ENCODE peak calls at places on chromosome 20, in ten cellular contexts. One of them, this sample, is unnamed.

GRCh38 chr20:55774628-55775027 is 230.7 kb downstream of the CBLN4 start:
- DNase-seq in activated CD8-positive, alpha-beta memory T cell treated with anti-CD3 and anti-CD28 coated beads for 4 hours: no peak
- DNase-seq in fibroblast of pulmonary artery: no peak
- DNase-seq in ACHN: no peak
- DNase-seq in nephron progenitor cell: no peak
- DNase-seq in GM12865: no peak
- DNase-seq in NCI-H345: no peak
- DNase-seq in progenitor cell of endocrine pancreas: no peak
- DNase-seq in iris pigment epithelial cell: no peak
- DNase-seq in GM23248: no peak
- DNase-seq in this sample: no peak

GRCh38 chr20:44911264-44911921 is 1.5 kb downstream of the PABPC1L start:
- DNase-seq in activated CD8-positive, alpha-beta memory T cell treated with anti-CD3 and anti-CD28 coated beads for 4 hours: no peak
- DNase-seq in fibroblast of pulmonary artery: peak; percentile 62
- DNase-seq in ACHN: peak; percentile 75
- DNase-seq in nephron progenitor cell: peak; percentile 81
- DNase-seq in GM12865: peak; percentile 72
- DNase-seq in NCI-H345: no peak
- DNase-seq in progenitor cell of endocrine pancreas: peak; percentile 67
- DNase-seq in iris pigment epithelial cell: peak; percentile 58
- DNase-seq in GM23248: peak; percentile 31
- DNase-seq in this sample: peak; percentile 88

GRCh38 chr20:25195962-25196700 is 619 bp downstream of the ENTPD6 start:
- DNase-seq in activated CD8-positive, alpha-beta memory T cell treated with anti-CD3 and anti-CD28 coated beads for 4 hours: no peak
- DNase-seq in fibroblast of pulmonary artery: no peak
- DNase-seq in ACHN: peak; percentile 29
- DNase-seq in nephron progenitor cell: peak; percentile 56
- DNase-seq in GM12865: peak; percentile 18
- DNase-seq in NCI-H345: peak; percentile 72
- DNase-seq in progenitor cell of endocrine pancreas: peak; percentile 34
- DNase-seq in iris pigment epithelial cell: no peak
- DNase-seq in GM23248: no peak
- DNase-seq in this sample: peak; percentile 67

GRCh38 chr20:17628101-17628841 is 53.8 kb downstream of the RRBP1 start:
- DNase-seq in activated CD8-positive, alpha-beta memory T cell treated with anti-CD3 and anti-CD28 coated beads for 4 hours: no peak
- DNase-seq in fibroblast of pulmonary artery: no peak
- DNase-seq in ACHN: no peak
- DNase-seq in nephron progenitor cell: no peak
- DNase-seq in GM12865: no peak
- DNase-seq in NCI-H345: no peak
- DNase-seq in progenitor cell of endocrine pancreas: no peak
- DNase-seq in iris pigment epithelial cell: no peak
- DNase-seq in GM23248: no peak
- DNase-seq in this sample: no peak

GRCh38 chr20:22578221-22579118 is 5.9 kb downstream of the FOXA2 start:
- DNase-seq in activated CD8-positive, alpha-beta memory T cell treated with anti-CD3 and anti-CD28 coated beads for 4 hours: no peak
- DNase-seq in fibroblast of pulmonary artery: no peak
- DNase-seq in ACHN: no peak
- DNase-seq in nephron progenitor cell: peak; percentile 49
- DNase-seq in GM12865: no peak
- DNase-seq in NCI-H345: no peak
- DNase-seq in progenitor cell of endocrine pancreas: peak; percentile 62
- DNase-seq in iris pigment epithelial cell: no peak
- DNase-seq in GM23248: no peak
- DNase-seq in this sample: no peak

GRCh38 chr20:24957326-24957996 is 8.4 kb downstream of the CST7 start:
- DNase-seq in activated CD8-positive, alpha-beta memory T cell treated with anti-CD3 and anti-CD28 coated beads for 4 hours: no peak
- DNase-seq in fibroblast of pulmonary artery: no peak
- DNase-seq in ACHN: no peak
- DNase-seq in nephron progenitor cell: no peak
- DNase-seq in GM12865: no peak
- DNase-seq in NCI-H345: no peak
- DNase-seq in progenitor cell of endocrine pancreas: no peak
- DNase-seq in iris pigment epithelial cell: no peak
- DNase-seq in GM23248: no peak
- DNase-seq in this sample: peak; percentile 23

GRCh38 chr20:59988141-59988540 is 29.9 kb downstream of the CDH26 start:
- DNase-seq in activated CD8-positive, alpha-beta memory T cell treated with anti-CD3 and anti-CD28 coated beads for 4 hours: no peak
- DNase-seq in fibroblast of pulmonary artery: no peak
- DNase-seq in ACHN: peak; percentile 62
- DNase-seq in nephron progenitor cell: no peak
- DNase-seq in GM12865: no peak
- DNase-seq in NCI-H345: no peak
- DNase-seq in progenitor cell of endocrine pancreas: no peak
- DNase-seq in iris pigment epithelial cell: no peak
- DNase-seq in GM23248: peak; percentile 36
- DNase-seq in this sample: no peak

GRCh38 chr20:44594730-44595129 is 12.4 kb downstream of the PKIG start:
- DNase-seq in activated CD8-positive, alpha-beta memory T cell treated with anti-CD3 and anti-CD28 coated beads for 4 hours: no peak
- DNase-seq in fibroblast of pulmonary artery: peak; percentile 77
- DNase-seq in ACHN: peak; percentile 4
- DNase-seq in nephron progenitor cell: no peak
- DNase-seq in GM12865: peak; percentile 71
- DNase-seq in NCI-H345: no peak
- DNase-seq in progenitor cell of endocrine pancreas: no peak
- DNase-seq in iris pigment epithelial cell: peak; percentile 76
- DNase-seq in GM23248: peak; percentile 74
- DNase-seq in this sample: no peak

GRCh38 chr20:53331151-53331973 is 262.3 kb downstream of the ZNF217 start:
- DNase-seq in activated CD8-positive, alpha-beta memory T cell treated with anti-CD3 and anti-CD28 coated beads for 4 hours: no peak
- DNase-seq in fibroblast of pulmonary artery: peak; percentile 13
- DNase-seq in ACHN: peak; percentile 16
- DNase-seq in nephron progenitor cell: no peak
- DNase-seq in GM12865: no peak
- DNase-seq in NCI-H345: no peak
- DNase-seq in progenitor cell of endocrine pancreas: no peak
- DNase-seq in iris pigment epithelial cell: peak; percentile 15
- DNase-seq in GM23248: peak; percentile 88
- DNase-seq in this sample: no peak

GRCh38 chr20:44069203-44069931 is 117.6 kb downstream of the JPH2 start:
- DNase-seq in activated CD8-positive, alpha-beta memory T cell treated with anti-CD3 and anti-CD28 coated beads for 4 hours: no peak
- DNase-seq in fibroblast of pulmonary artery: no peak
- DNase-seq in ACHN: no peak
- DNase-seq in nephron progenitor cell: no peak
- DNase-seq in GM12865: peak; percentile 82
- DNase-seq in NCI-H345: no peak
- DNase-seq in progenitor cell of endocrine pancreas: no peak
- DNase-seq in iris pigment epithelial cell: no peak
- DNase-seq in GM23248: no peak
- DNase-seq in this sample: no peak

GRCh38 chr20:25741088-25741487 is 44.4 kb upstream of the ZNF337 start:
- DNase-seq in activated CD8-positive, alpha-beta memory T cell treated with anti-CD3 and anti-CD28 coated beads for 4 hours: no peak
- DNase-seq in fibroblast of pulmonary artery: no peak
- DNase-seq in ACHN: no peak
- DNase-seq in nephron progenitor cell: no peak
- DNase-seq in GM12865: no peak
- DNase-seq in NCI-H345: no peak
- DNase-seq in progenitor cell of endocrine pancreas: no peak
- DNase-seq in iris pigment epithelial cell: no peak
- DNase-seq in GM23248: no peak
- DNase-seq in this sample: no peak

GRCh38 chr20:4893709-4894108 is 107.6 kb downstream of the SLC23A2 start:
- DNase-seq in activated CD8-positive, alpha-beta memory T cell treated with anti-CD3 and anti-CD28 coated beads for 4 hours: no peak
- DNase-seq in fibroblast of pulmonary artery: no peak
- DNase-seq in ACHN: no peak
- DNase-seq in nephron progenitor cell: no peak
- DNase-seq in GM12865: no peak
- DNase-seq in NCI-H345: no peak
- DNase-seq in progenitor cell of endocrine pancreas: no peak
- DNase-seq in iris pigment epithelial cell: no peak
- DNase-seq in GM23248: no peak
- DNase-seq in this sample: no peak

GRCh38 chr20:14963262-14963663 is 625.9 kb upstream of the FLRT3 start:
- DNase-seq in activated CD8-positive, alpha-beta memory T cell treated with anti-CD3 and anti-CD28 coated beads for 4 hours: no peak
- DNase-seq in fibroblast of pulmonary artery: peak; percentile 56
- DNase-seq in ACHN: peak; percentile 5
- DNase-seq in nephron progenitor cell: no peak
- DNase-seq in GM12865: no peak
- DNase-seq in NCI-H345: no peak
- DNase-seq in progenitor cell of endocrine pancreas: no peak
- DNase-seq in iris pigment epithelial cell: no peak
- DNase-seq in GM23248: peak; percentile 87
- DNase-seq in this sample: no peak

GRCh38 chr20:2838170-2838797 is 2.2 kb downstream of the PCED1A start:
- DNase-seq in activated CD8-positive, alpha-beta memory T cell treated with anti-CD3 and anti-CD28 coated beads for 4 hours: no peak
- DNase-seq in fibroblast of pulmonary artery: no peak
- DNase-seq in ACHN: no peak
- DNase-seq in nephron progenitor cell: no peak
- DNase-seq in GM12865: peak; percentile 82
- DNase-seq in NCI-H345: no peak
- DNase-seq in progenitor cell of endocrine pancreas: no peak
- DNase-seq in iris pigment epithelial cell: no peak
- DNase-seq in GM23248: no peak
- DNase-seq in this sample: no peak

GRCh38 chr20:25327521-25328235 is 63.0 kb downstream of the ABHD12 start:
- DNase-seq in activated CD8-positive, alpha-beta memory T cell treated with anti-CD3 and anti-CD28 coated beads for 4 hours: no peak
- DNase-seq in fibroblast of pulmonary artery: no peak
- DNase-seq in ACHN: no peak
- DNase-seq in nephron progenitor cell: no peak
- DNase-seq in GM12865: no peak
- DNase-seq in NCI-H345: no peak
- DNase-seq in progenitor cell of endocrine pancreas: no peak
- DNase-seq in iris pigment epithelial cell: no peak
- DNase-seq in GM23248: peak; percentile 55
- DNase-seq in this sample: no peak

GRCh38 chr20:47318596-47319516 is 37.6 kb downstream of the ZMYND8 start:
- DNase-seq in activated CD8-positive, alpha-beta memory T cell treated with anti-CD3 and anti-CD28 coated beads for 4 hours: no peak
- DNase-seq in fibroblast of pulmonary artery: peak; percentile 82
- DNase-seq in ACHN: peak; percentile 57
- DNase-seq in nephron progenitor cell: peak; percentile 68
- DNase-seq in GM12865: no peak
- DNase-seq in NCI-H345: peak; percentile 60
- DNase-seq in progenitor cell of endocrine pancreas: no peak
- DNase-seq in iris pigment epithelial cell: peak; percentile 65
- DNase-seq in GM23248: peak; percentile 87
- DNase-seq in this sample: peak; percentile 75

GRCh38 chr20:444117-444516 is 18.2 kb downstream of the TBC1D20 start:
- DNase-seq in activated CD8-positive, alpha-beta memory T cell treated with anti-CD3 and anti-CD28 coated beads for 4 hours: no peak
- DNase-seq in fibroblast of pulmonary artery: no peak
- DNase-seq in ACHN: no peak
- DNase-seq in nephron progenitor cell: no peak
- DNase-seq in GM12865: no peak
- DNase-seq in NCI-H345: no peak
- DNase-seq in progenitor cell of endocrine pancreas: no peak
- DNase-seq in iris pigment epithelial cell: no peak
- DNase-seq in GM23248: peak; percentile 47
- DNase-seq in this sample: no peak

GRCh38 chr20:39877792-39878191 is 811.2 kb downstream of the MAFB start:
- DNase-seq in activated CD8-positive, alpha-beta memory T cell treated with anti-CD3 and anti-CD28 coated beads for 4 hours: no peak
- DNase-seq in fibroblast of pulmonary artery: no peak
- DNase-seq in ACHN: no peak
- DNase-seq in nephron progenitor cell: peak; percentile 61
- DNase-seq in GM12865: no peak
- DNase-seq in NCI-H345: peak; percentile 30
- DNase-seq in progenitor cell of endocrine pancreas: no peak
- DNase-seq in iris pigment epithelial cell: no peak
- DNase-seq in GM23248: no peak
- DNase-seq in this sample: peak; percentile 48

GRCh38 chr20:6698056-6698455 is 69.4 kb upstream of the BMP2 start:
- DNase-seq in activated CD8-positive, alpha-beta memory T cell treated with anti-CD3 and anti-CD28 coated beads for 4 hours: no peak
- DNase-seq in fibroblast of pulmonary artery: no peak
- DNase-seq in ACHN: no peak
- DNase-seq in nephron progenitor cell: no peak
- DNase-seq in GM12865: no peak
- DNase-seq in NCI-H345: no peak
- DNase-seq in progenitor cell of endocrine pancreas: no peak
- DNase-seq in iris pigment epithelial cell: peak; percentile 19
- DNase-seq in GM23248: no peak
- DNase-seq in this sample: no peak

GRCh38 chr20:37363221-37364012 is 17.5 kb downstream of the SRC start:
- DNase-seq in activated CD8-positive, alpha-beta memory T cell treated with anti-CD3 and anti-CD28 coated beads for 4 hours: no peak
- DNase-seq in fibroblast of pulmonary artery: no peak
- DNase-seq in ACHN: no peak
- DNase-seq in nephron progenitor cell: no peak
- DNase-seq in GM12865: no peak
- DNase-seq in NCI-H345: no peak
- DNase-seq in progenitor cell of endocrine pancreas: no peak
- DNase-seq in iris pigment epithelial cell: no peak
- DNase-seq in GM23248: no peak
- DNase-seq in this sample: no peak

GRCh38 chr20:58877374-58878360 is 25.2 kb downstream of the GNAS start:
- DNase-seq in activated CD8-positive, alpha-beta memory T cell treated with anti-CD3 and anti-CD28 coated beads for 4 hours: no peak
- DNase-seq in fibroblast of pulmonary artery: no peak
- DNase-seq in ACHN: no peak
- DNase-seq in nephron progenitor cell: no peak
- DNase-seq in GM12865: no peak
- DNase-seq in NCI-H345: no peak
- DNase-seq in progenitor cell of endocrine pancreas: no peak
- DNase-seq in iris pigment epithelial cell: no peak
- DNase-seq in GM23248: no peak
- DNase-seq in this sample: peak; percentile 69

GRCh38 chr20:54680872-54681297 is 205.5 kb downstream of the DOK5 start:
- DNase-seq in activated CD8-positive, alpha-beta memory T cell treated with anti-CD3 and anti-CD28 coated beads for 4 hours: no peak
- DNase-seq in fibroblast of pulmonary artery: peak; percentile 58
- DNase-seq in ACHN: peak; percentile 38
- DNase-seq in nephron progenitor cell: peak; percentile 47
- DNase-seq in GM12865: peak; percentile 42
- DNase-seq in NCI-H345: no peak
- DNase-seq in progenitor cell of endocrine pancreas: no peak
- DNase-seq in iris pigment epithelial cell: peak; percentile 42
- DNase-seq in GM23248: peak; percentile 74
- DNase-seq in this sample: peak; percentile 61

GRCh38 chr20:58553841-58554240 is 38.6 kb upstream of the APCDD1L start:
- DNase-seq in activated CD8-positive, alpha-beta memory T cell treated with anti-CD3 and anti-CD28 coated beads for 4 hours: no peak
- DNase-seq in fibroblast of pulmonary artery: peak; percentile 30
- DNase-seq in ACHN: no peak
- DNase-seq in nephron progenitor cell: no peak
- DNase-seq in GM12865: no peak
- DNase-seq in NCI-H345: no peak
- DNase-seq in progenitor cell of endocrine pancreas: no peak
- DNase-seq in iris pigment epithelial cell: peak; percentile 73
- DNase-seq in GM23248: peak; percentile 49
- DNase-seq in this sample: peak; percentile 36

GRCh38 chr20:17958326-17959256 is 10.0 kb downstream of the SNX5 start:
- DNase-seq in activated CD8-positive, alpha-beta memory T cell treated with anti-CD3 and anti-CD28 coated beads for 4 hours: no peak
- DNase-seq in fibroblast of pulmonary artery: no peak
- DNase-seq in ACHN: no peak
- DNase-seq in nephron progenitor cell: no peak
- DNase-seq in GM12865: peak; percentile 26
- DNase-seq in NCI-H345: no peak
- DNase-seq in progenitor cell of endocrine pancreas: no peak
- DNase-seq in iris pigment epithelial cell: peak; percentile 48
- DNase-seq in GM23248: peak; percentile 63
- DNase-seq in this sample: no peak

GRCh38 chr20:45506927-45507820 is 8.2 kb downstream of the SPINT3 start:
- DNase-seq in activated CD8-positive, alpha-beta memory T cell treated with anti-CD3 and anti-CD28 coated beads for 4 hours: no peak
- DNase-seq in fibroblast of pulmonary artery: peak; percentile 1
- DNase-seq in ACHN: no peak
- DNase-seq in nephron progenitor cell: no peak
- DNase-seq in GM12865: peak; percentile 16
- DNase-seq in NCI-H345: no peak
- DNase-seq in progenitor cell of endocrine pancreas: no peak
- DNase-seq in iris pigment epithelial cell: no peak
- DNase-seq in GM23248: peak; percentile 29
- DNase-seq in this sample: no peak

GRCh38 chr20:62464080-62464770 is 11.6 kb downstream of the GATA5 start:
- DNase-seq in activated CD8-positive, alpha-beta memory T cell treated with anti-CD3 and anti-CD28 coated beads for 4 hours: no peak
- DNase-seq in fibroblast of pulmonary artery: no peak
- DNase-seq in ACHN: no peak
- DNase-seq in nephron progenitor cell: no peak
- DNase-seq in GM12865: no peak
- DNase-seq in NCI-H345: no peak
- DNase-seq in progenitor cell of endocrine pancreas: no peak
- DNase-seq in iris pigment epithelial cell: no peak
- DNase-seq in GM23248: no peak
- DNase-seq in this sample: no peak

GRCh38 chr20:37511605-37512275 is 9.3 kb upstream of the NNAT start:
- DNase-seq in activated CD8-positive, alpha-beta memory T cell treated with anti-CD3 and anti-CD28 coated beads for 4 hours: no peak
- DNase-seq in fibroblast of pulmonary artery: no peak
- DNase-seq in ACHN: no peak
- DNase-seq in nephron progenitor cell: no peak
- DNase-seq in GM12865: no peak
- DNase-seq in NCI-H345: no peak
- DNase-seq in progenitor cell of endocrine pancreas: no peak
- DNase-seq in iris pigment epithelial cell: peak; percentile 57
- DNase-seq in GM23248: peak; percentile 87
- DNase-seq in this sample: no peak

GRCh38 chr20:62590301-62591121 is 51.8 kb upstream of the SLCO4A1 start:
- DNase-seq in activated CD8-positive, alpha-beta memory T cell treated with anti-CD3 and anti-CD28 coated beads for 4 hours: no peak
- DNase-seq in fibroblast of pulmonary artery: peak; percentile 69
- DNase-seq in ACHN: peak; percentile 87
- DNase-seq in nephron progenitor cell: no peak
- DNase-seq in GM12865: no peak
- DNase-seq in NCI-H345: no peak
- DNase-seq in progenitor cell of endocrine pancreas: no peak
- DNase-seq in iris pigment epithelial cell: peak; percentile 60
- DNase-seq in GM23248: peak; percentile 96
- DNase-seq in this sample: no peak

This sample was measured in ecto neural progenitor cell.